ENCODE peak calls at places on chromosomes 7 and 10, in eight cellular contexts. N is esophagus squamous epithelium, V is testis, R is heart left ventricle, C is A549, D is IMR-90, F is breast epithelium, X is stomach. M is an unnamed sample.

GRCh38 chr7:30880941-30881340 is 30.7 kb upstream of the AQP1 start:
- DNase-seq in N (no peak), V (no peak), D (no peak), F (no peak), R (no peak), C (no peak), X (no peak), M (no peak)

GRCh38 chr10:3754727-3755439 is 30.1 kb downstream of the KLF6 start:
- DNase-seq in V (peak), X (no peak), D (peak), R (no peak), C (peak), N (no peak), F (no peak), M (no peak)

GRCh38 chr10:132107947-132108877 is 42.5 kb downstream of the JAKMIP3 start:
- DNase-seq in D (no peak), F (no peak), R (peak), X (peak), V (peak), C (no peak), N (no peak), M (no peak)

GRCh38 chr10:133257489-133258065 is 19.1 kb downstream of the ADAM8 start:
- DNase-seq in X (peak), F (peak), V (peak), C (peak), N (no peak), D (no peak), R (peak), M (peak)

GRCh38 chr10:63346015-63346441 is 119.7 kb downstream of the JMJD1C start:
- DNase-seq in V (no peak), C (peak), N (no peak), F (no peak), X (no peak), R (no peak), D (peak), M (no peak)

GRCh38 chr7:124532166-124532565 is 233.4 kb downstream of the GPR37 start:
- DNase-seq in R (no peak), C (no peak), D (peak), F (no peak), X (no peak), V (no peak), N (no peak), M (no peak)

GRCh38 chr10:125231116-125231812 is 70.9 kb upstream of the CTBP2 start:
- DNase-seq in R (no peak), V (no peak), N (no peak), D (peak), X (no peak), F (no peak), C (peak), M (no peak)

GRCh38 chr10:13703997-13704536 is 117.3 kb downstream of the PRPF18 start:
- DNase-seq in X (no peak), C (no peak), F (no peak), V (no peak), R (no peak), D (no peak), N (no peak), M (no peak)

GRCh38 chr10:55966131-55966530 is 394.9 kb downstream of the ZWINT start:
- DNase-seq in V (no peak), C (no peak), F (no peak), R (no peak), D (no peak), X (no peak), N (no peak), M (no peak)

GRCh38 chr7:74272305-74273038 is 16.7 kb upstream of the CLIP2 start:
- DNase-seq in C (peak), D (peak), F (peak), X (peak), N (peak), V (peak), R (peak), M (no peak)

GRCh38 chr7:1368150-1368681 is 91.1 kb downstream of the MICALL2 start:
- DNase-seq in N (no peak), V (no peak), F (no peak), X (no peak), D (no peak), C (no peak), R (no peak), M (no peak)

GRCh38 chr10:7664707-7665106 is 2.1 kb downstream of the ITIH5 start:
- DNase-seq in R (no peak), C (no peak), N (no peak), F (no peak), X (no peak), D (no peak), V (no peak), M (no peak)

GRCh38 chr10:7667262-7668141 is 736 bp upstream of the ITIH5 start:
- DNase-seq in V (no peak), R (peak), F (no peak), X (no peak), N (no peak), C (no peak), D (no peak), M (no peak)

GRCh38 chr10:7662522-7662921 is 4.2 kb downstream of the ITIH5 start:
- DNase-seq in C (no peak), R (no peak), D (no peak), X (no peak), V (no peak), F (no peak), N (no peak), M (no peak)

GRCh38 chr10:7670157-7670556 is 3.4 kb upstream of the ITIH5 start:
- DNase-seq in R (no peak), F (no peak), X (no peak), D (no peak), C (no peak), N (no peak), V (no peak), M (no peak)

DNA sequence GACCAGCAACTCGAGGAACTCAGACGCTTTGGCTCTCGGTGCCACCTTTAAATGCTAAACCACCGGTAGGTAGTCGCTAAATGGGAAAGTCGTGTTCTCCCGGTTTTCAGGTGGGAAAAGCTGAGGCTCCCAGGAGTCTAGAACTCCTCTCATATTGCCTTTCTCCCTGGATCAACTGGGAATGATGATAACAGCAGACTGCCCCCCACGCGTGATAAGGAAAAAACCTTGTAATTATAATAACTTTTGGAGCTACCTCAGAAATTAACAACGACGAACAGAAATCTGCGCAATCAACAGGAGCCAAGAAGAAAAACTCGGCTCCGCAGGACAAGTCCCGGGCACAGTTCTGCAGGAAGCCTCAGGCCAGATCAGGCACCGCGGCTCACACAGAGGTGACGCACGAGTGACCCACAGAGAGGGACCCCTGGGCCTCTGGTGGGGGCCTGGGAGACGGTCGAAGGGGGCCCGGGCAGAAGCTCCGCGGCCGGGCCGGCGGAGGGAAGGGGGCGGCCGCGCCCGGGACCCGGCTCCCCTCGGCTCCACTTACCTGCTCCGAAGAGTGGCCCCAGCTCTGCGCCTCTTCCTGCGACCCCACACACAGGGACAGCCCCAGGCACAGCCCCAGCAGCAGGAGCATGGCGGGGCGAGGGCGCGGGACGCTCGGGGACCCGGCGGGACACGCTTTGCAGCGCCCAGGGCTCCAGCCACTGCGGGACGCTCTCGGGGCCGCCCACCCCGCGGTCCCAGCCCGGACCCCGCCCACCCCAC is at the start of gene ITIH5:
- DNase-seq in X (no peak), V (no peak), F (no peak), N (no peak), D (no peak), R (no peak), C (no peak), M (no peak)
- TF ChIP-seq POLR2A in X (no peak), V (no peak), F (no peak), N (no peak), D (no peak), R (no peak), C (no peak), M (no peak)

DNA sequence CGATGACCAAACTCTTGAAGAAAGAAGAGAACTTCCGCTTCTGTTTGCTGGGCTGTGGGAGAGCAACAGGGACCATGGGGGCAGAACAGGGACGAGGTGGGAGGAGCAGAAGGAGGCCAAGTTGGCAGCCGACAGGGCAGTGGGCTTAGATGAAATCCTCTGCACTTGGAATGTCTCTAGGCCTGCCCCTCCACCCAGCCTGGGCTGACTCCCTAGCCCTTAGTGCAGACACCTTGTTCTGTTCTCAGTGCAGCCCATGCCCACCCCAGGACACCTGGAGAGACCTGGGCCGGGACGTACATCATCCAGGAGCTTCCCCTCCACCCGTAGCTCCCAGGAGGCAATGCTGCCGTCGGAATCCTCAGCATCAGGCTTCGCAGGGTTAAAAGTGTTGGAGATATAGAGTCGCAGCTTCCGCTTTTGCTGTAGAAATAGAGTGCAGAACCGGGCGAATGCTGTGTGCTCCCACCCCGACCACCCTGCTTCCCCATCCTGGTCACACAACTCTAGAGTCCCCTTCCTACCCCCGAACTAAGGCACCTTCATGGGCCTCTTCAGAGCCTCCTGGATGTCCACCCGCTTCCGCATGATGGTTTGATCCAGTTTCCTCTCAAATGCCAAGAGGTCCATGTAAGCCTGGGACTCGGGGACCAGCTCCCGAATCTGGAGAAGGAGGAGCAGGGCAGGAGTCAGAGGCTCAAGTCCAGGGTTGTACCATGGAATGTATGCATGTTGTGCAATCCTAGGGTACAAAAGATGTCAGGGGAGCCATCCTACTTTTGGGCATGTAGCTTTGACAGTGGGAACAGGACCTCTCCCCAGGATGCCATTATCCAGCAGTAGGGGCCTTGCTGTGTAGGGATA is 6.1 kb downstream of the SMARCD3 start:
- DNase-seq in F (no peak), V (no peak), D (no peak), X (no peak), N (no peak), C (no peak), R (no peak), M (no peak)
- TF ChIP-seq POLR2A in F (no peak), V (no peak), D (no peak), X (no peak), N (no peak), C (no peak), R (no peak), M (no peak)

DNA sequence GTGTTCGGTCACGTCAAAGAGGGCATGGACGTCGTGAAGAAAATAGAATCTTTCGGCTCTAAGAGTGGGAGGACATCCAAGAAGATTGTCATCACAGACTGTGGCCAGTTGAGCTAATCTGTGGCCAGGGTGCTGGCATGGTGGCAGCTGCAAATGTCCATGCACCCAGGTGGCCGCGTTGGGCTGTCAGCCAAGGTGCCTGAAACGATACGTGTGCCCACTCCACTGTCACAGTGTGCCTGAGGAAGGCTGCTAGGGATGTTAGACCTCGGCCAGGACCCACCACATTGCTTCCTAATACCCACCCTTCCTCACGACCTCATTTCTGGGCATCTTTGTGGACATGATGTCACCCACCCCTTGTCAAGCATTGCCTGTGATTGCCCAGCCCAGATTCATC is 6.5 kb downstream of the PPIF start:
- DNase-seq in V (peak), R (no peak), D (no peak), N (no peak), C (no peak), X (no peak), F (no peak), M (no peak)
- TF ChIP-seq POLR2A in V (no peak), R (no peak), D (no peak), N (no peak), C (no peak), X (no peak), F (no peak), M (no peak)

DNA sequence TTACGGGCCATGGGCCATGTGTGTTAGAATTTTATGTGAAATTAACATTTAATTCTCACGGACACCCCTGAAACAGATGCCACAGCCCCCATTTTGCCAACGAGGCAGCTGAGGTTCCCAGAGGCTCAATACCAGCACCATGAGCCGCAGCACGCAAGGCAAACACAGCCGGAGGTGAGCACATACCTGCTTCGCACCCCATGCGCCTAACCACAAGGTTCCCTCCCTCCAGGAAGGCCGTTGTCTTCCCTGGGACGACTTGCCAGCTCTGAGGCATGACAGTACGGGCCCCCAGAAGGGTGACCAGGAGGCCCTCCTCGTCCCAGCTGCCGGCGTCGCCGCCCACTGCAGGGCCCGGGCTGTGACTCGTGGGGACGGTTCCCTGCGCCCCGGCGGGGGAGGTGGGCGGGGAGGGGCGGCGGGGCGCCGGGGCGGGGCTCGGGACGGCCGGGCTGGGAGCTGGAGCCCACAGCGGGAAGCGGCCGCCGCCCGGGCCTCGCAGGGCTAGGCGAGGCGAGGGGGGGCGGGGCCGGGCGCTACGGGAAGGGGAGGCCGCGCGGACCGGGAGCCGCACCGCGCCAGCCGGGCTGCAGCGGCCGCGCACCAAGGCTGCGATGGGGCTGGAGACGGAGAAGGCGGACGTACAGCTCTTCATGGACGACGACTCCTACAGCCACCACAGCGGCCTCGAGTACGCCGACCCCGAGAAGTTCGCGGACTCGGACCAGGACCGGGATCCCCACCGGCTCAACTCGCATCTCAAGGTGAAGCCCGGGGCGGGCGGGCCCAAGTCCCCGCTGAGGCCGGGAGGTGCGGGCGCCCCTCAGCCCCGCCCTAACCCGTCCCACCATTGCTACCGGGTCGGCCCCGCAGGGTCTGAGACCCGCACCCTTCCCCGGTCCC is at the start of gene CAV2:
- DNase-seq in C (peak), D (peak), N (no peak), V (peak), F (peak), R (peak), X (peak), M (peak)
- TF ChIP-seq POLR2A in C (peak), D (no peak), N (no peak), V (no peak), F (no peak), R (peak), X (no peak), M (no peak)

GRCh38 chr10:102120987-102121738 is 995 bp upstream of the LDB1 start:
- DNase-seq in V (peak), R (peak), F (peak), C (no peak), N (no peak), D (peak), X (peak), M (peak)
- TF ChIP-seq POLR2A in V (no peak), R (no peak), F (peak), C (no peak), N (no peak), D (no peak), X (no peak), M (no peak)

GRCh38 chr7:13989138-13989943 is at the start of gene ETV1:
- DNase-seq in F (peak), V (peak), R (peak), D (peak), N (no peak), C (peak), X (peak), M (peak)
- TF ChIP-seq POLR2A in F (no peak), V (no peak), R (peak), D (peak), N (no peak), C (no peak), X (no peak), M (no peak)

GRCh38 chr10:116849271-116850057 is at the start of gene ENO4:
- DNase-seq in R (peak), X (peak), V (peak), F (peak), N (no peak), C (peak), D (peak), M (no peak)
- TF ChIP-seq POLR2A in R (no peak), X (no peak), V (no peak), F (no peak), N (no peak), C (peak), D (no peak), M (no peak)

GRCh38 chr10:123759496-123760070 is 93.4 kb downstream of the GPR26 start:
- DNase-seq in D (no peak), C (no peak), X (no peak), F (no peak), R (no peak), N (no peak), V (no peak), M (no peak)
- TF ChIP-seq POLR2A in D (no peak), C (no peak), X (no peak), F (no peak), R (no peak), N (no peak), V (no peak), M (no peak)

GRCh38 chr10:68406111-68406814 is 814 bp downstream of the RUFY2 start:
- DNase-seq in C (peak), V (peak), R (peak), F (no peak), N (no peak), D (peak), X (peak), M (peak)
- TF ChIP-seq POLR2A in C (no peak), V (no peak), R (no peak), F (no peak), N (no peak), D (peak), X (no peak), M (no peak)

GRCh38 chr7:151631149-151631967 is 111.7 kb upstream of the RHEB start:
- DNase-seq in X (peak), V (peak), N (no peak), D (no peak), F (peak), R (no peak), C (peak), M (peak)

GRCh38 chr7:151632750-151633515 is 113.2 kb upstream of the RHEB start:
- DNase-seq in V (peak), C (no peak), F (peak), D (peak), N (peak), X (peak), R (peak), M (peak)

GRCh38 chr7:151633516-151633812 is 113.8 kb upstream of the RHEB start:
- DNase-seq in C (no peak), N (no peak), V (no peak), R (no peak), X (no peak), F (no peak), D (no peak), M (no peak)

GRCh38 chr7:151630349-151630748 is 110.7 kb upstream of the RHEB start:
- DNase-seq in V (no peak), C (no peak), N (no peak), D (no peak), R (no peak), X (no peak), F (no peak), M (no peak)

DNA sequence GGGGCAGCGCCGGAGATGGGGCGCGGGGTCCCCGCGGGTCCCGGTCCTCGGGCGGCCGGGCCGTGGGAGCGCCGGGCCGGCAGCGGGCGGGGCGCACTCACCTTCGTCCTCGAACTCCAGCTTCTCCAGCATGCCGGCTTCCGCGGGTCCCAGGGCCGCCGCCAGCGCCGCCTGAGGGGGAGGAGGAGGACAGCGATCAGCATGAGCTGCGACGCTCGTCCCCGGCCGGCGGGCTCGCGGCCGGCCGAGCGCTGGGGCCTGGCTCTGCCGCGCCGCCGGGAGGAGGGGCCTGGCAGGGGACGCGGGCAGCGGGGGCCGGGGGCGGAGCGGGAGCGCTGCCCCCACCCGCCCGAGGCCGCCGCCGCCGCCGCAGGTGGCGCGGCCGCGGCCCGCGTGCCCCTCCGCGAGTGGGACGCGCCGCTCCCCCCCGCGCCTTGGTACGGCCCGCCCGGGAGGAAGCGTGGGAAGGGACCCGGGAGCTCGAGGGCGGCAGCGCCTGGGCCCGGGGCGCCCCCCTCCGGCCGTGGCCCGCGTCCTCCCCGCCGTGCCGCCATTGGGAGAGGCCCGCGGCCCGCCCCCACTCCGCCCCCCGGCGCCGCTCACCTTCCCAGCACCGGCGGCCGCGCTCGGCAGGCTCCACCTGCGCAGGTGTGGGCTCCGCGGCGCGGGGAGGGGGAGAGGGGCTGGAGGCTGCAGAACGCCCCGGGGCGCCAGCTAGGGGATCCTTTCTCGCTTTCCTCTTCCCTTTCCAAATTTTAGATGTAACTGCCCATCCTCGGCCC is 112.5 kb upstream of the RHEB start:
- DNase-seq in D (peak), N (peak), C (peak), F (peak), R (peak), X (peak), V (peak), M (peak)
- TF ChIP-seq POLR2A in D (peak), N (no peak), C (peak), F (no peak), R (peak), X (no peak), V (no peak), M (no peak)